ENCODE peak calls at places on chromosomes 7 and 10, in seven cellular contexts. X is effector memory CD4-positive, alpha-beta T cell; L is neural progenitor cell; O is sigmoid colon; D is CD8-positive, alpha-beta memory T cell; K is GM23248; V is ovary. T is an unnamed sample.

GRCh38 chr10:5609952-5610616 is 56.3 kb downstream of the ASB13 start:
- DNase-seq in X (no peak), L (no peak), O (no peak), D (no peak), K (peak; percentile 51), V (no peak), T (no peak)

GRCh38 chr7:46006212-46006611 is 85.1 kb upstream of the IGFBP3 start:
- DNase-seq in X (no peak), L (no peak), O (no peak), D (no peak), K (no peak), V (no peak), T (no peak)

GRCh38 chr10:118471863-118472262 is 123.6 kb downstream of the PRLHR start:
- DNase-seq in X (no peak), L (no peak), O (no peak), D (no peak), K (peak; percentile 79), V (no peak), T (peak; percentile 51)

GRCh38 chr7:82694020-82694419 is 250.4 kb upstream of the CACNA2D1 start:
- DNase-seq in X (no peak), L (peak; percentile 10), O (no peak), D (no peak), K (peak; percentile 38), V (no peak), T (no peak)

GRCh38 chr10:63788152-63788821 is 267.1 kb downstream of the REEP3 start:
- DNase-seq in X (no peak), L (no peak), O (no peak), D (no peak), K (no peak), V (no peak), T (no peak)

GRCh38 chr10:81216949-81217348 is 658.0 kb upstream of the NRG3 start:
- DNase-seq in X (no peak), L (no peak), O (no peak), D (no peak), K (no peak), V (no peak), T (no peak)

GRCh38 chr7:55651057-55651456 is 78.8 kb upstream of the VOPP1 start:
- DNase-seq in X (no peak), L (no peak), O (no peak), D (no peak), K (no peak), V (no peak), T (no peak)

GRCh38 chr10:50577681-50578350 is 45.9 kb downstream of the SGMS1 start:
- DNase-seq in X (no peak), L (no peak), O (no peak), D (no peak), K (peak; percentile 40), V (no peak), T (peak; percentile 44)

GRCh38 chr7:157357129-157358040 is 20.6 kb downstream of the DNAJB6 start:
- DNase-seq in X (no peak), L (no peak), O (no peak), D (no peak), K (no peak), V (no peak), T (no peak)

GRCh38 chr7:33673029-33673700 is 232.2 kb upstream of the BMPER start:
- DNase-seq in X (no peak), L (peak; percentile 26), O (no peak), D (no peak), K (no peak), V (no peak), T (no peak)

GRCh38 chr7:105649727-105650381 is 68.6 kb upstream of the EFCAB10 start:
- DNase-seq in X (no peak), L (no peak), O (peak; percentile 14), D (no peak), K (peak; percentile 84), V (no peak), T (no peak)

GRCh38 chr10:46547881-46548780 is 8.3 kb downstream of the GPRIN2 start:
- DNase-seq in X (no peak), L (no peak), O (peak; percentile 67), D (no peak), K (peak; percentile 69), V (peak; percentile 21), T (peak; percentile 44)

GRCh38 chr10:76177945-76178344 is 746.5 kb downstream of the LRMDA start:
- DNase-seq in X (no peak), L (no peak), O (no peak), D (no peak), K (no peak), V (no peak), T (no peak)

GRCh38 chr10:1663226-1663625 is 74.1 kb downstream of the ADARB2 start:
- DNase-seq in X (no peak), L (no peak), O (no peak), D (no peak), K (no peak), V (no peak), T (no peak)

GRCh38 chr10:102493771-102494170 is 8.7 kb downstream of the ACTR1A start:
- DNase-seq in X (no peak), L (no peak), O (no peak), D (no peak), K (no peak), V (no peak), T (no peak)

GRCh38 chr10:88990528-88991160 is at the start of gene FAS:
- DNase-seq in X (peak; percentile 84), L (peak; percentile 55), O (peak; percentile 91), D (peak; percentile 77), K (peak; percentile 87), V (peak; percentile 77), T (peak; percentile 64)

GRCh38 chr7:40525764-40526163 is 391.0 kb downstream of the SUGCT start:
- DNase-seq in X (no peak), L (no peak), O (no peak), D (no peak), K (no peak), V (no peak), T (no peak)

GRCh38 chr7:18177815-18178660 is 150.4 kb upstream of the PRPS1L1 start:
- DNase-seq in X (no peak), L (no peak), O (no peak), D (no peak), K (no peak), V (no peak), T (peak; percentile 93)

GRCh38 chr10:31751401-31752080 is 177.1 kb downstream of the ARHGAP12 start:
- DNase-seq in X (no peak), L (no peak), O (no peak), D (no peak), K (no peak), V (no peak), T (no peak)

GRCh38 chr10:94349327-94349726 is 13.4 kb downstream of the NOC3L start:
- DNase-seq in X (no peak), L (no peak), O (no peak), D (no peak), K (peak; percentile 40), V (no peak), T (no peak)

GRCh38 chr10:87589653-87590052 is 70.0 kb upstream of the PAPSS2 start:
- DNase-seq in X (no peak), L (no peak), O (no peak), D (no peak), K (peak; percentile 22), V (no peak), T (peak; percentile 14)

GRCh38 chr7:29146082-29146706 is at the start of gene CPVL:
- DNase-seq in X (no peak), L (peak; percentile 64), O (peak; percentile 87), D (no peak), K (peak; percentile 25), V (peak; percentile 28), T (no peak)
- H3K4me3 ChIP-seq in X (no peak within 1 kb of the TSS), L (peak within 1 kb of the TSS; percentile 72), O (peak within 1 kb of the TSS; percentile 35), D (no peak within 1 kb of the TSS), K (peak within 1 kb of the TSS; percentile 47), V (peak within 1 kb of the TSS; percentile 27), T (peak within 1 kb of the TSS; percentile 32)

GRCh38 chr7:15471387-15471786 is 90.4 kb downstream of the AGMO start:
- DNase-seq in X (no peak), L (no peak), O (no peak), D (no peak), K (no peak), V (no peak), T (no peak)
- H3K4me1 ChIP-seq in X (no peaks in the 10 kb centered on the region), L (no peaks in the 10 kb centered on the region), O (no peaks in the 10 kb centered on the region), D (no peaks in the 10 kb centered on the region), K (no peaks in the 10 kb centered on the region), V (no peaks in the 10 kb centered on the region), T (no peaks in the 10 kb centered on the region)

DNA sequence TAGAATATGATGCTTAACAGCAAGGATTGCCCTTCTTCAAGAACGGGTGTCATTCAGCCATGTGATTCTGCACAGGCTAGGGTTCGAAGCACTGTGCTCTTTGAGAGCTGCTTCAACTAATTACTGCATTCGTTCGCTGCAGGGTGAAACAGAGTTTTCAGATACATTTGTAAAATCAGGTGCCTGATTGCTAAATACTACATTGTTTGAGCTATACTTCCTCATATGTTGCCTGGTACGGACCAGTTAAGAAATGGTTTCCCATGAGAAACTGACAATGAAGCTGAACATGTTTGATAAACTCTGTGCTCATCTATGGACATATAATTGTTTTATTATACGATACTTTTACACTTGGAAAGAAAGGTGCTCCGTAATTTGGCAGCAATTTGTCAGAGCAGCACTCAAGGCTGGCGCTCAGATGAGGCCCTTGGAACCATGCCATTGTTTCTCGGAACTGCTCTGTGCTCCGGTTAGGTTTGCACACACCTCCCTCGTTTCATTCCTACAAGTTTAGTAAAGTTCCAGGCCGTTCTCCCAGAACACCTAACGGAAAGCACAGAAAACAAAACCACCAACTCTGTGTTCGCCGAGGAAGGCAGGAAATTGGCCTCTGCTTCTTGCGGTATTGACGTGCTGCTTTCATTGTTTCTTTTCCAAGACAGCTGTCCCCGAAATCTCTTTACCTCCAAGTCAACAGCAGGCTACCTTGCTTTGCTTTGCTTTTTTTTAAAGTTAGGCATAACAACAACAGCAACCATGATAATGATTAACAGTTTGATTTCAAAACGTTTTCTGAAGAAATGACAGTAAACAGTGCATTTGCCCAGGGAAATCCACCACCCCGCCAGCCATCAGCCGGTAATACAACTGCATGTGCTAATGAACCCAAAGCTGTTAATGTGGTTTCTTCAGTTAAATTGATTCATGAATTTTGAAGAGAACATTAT is 206.9 kb downstream of the EBF3 start:
- DNase-seq in X (no peak), L (no peak), O (peak; percentile 59), D (no peak), K (peak; percentile 3), V (peak; percentile 26), T (no peak)
- H3K27ac ChIP-seq in X (no peak overlapping the region), L (peak overlapping the region; percentile 63), O (peak overlapping the region; percentile 44), D (no peak overlapping the region), K (no peak overlapping the region), V (no peak overlapping the region), T (no peak overlapping the region)

GRCh38 chr7:103446046-103446520 is at the start of gene SLC26A5:
- DNase-seq in X (no peak), L (peak; percentile 83), O (no peak), D (no peak), K (peak; percentile 22), V (no peak), T (no peak)
- H3K4me3 ChIP-seq in X (peak within 1 kb of the TSS; percentile 37), L (peak within 1 kb of the TSS; percentile 50), O (peak within 1 kb of the TSS; percentile 22), D (peak within 1 kb of the TSS; percentile 39), K (peak within 1 kb of the TSS; percentile 53), V (no peak within 1 kb of the TSS), T (no peak within 1 kb of the TSS)

GRCh38 chr7:1729183-1729582 is 59.1 kb downstream of the ELFN1 start:
- DNase-seq in X (no peak), L (no peak), O (no peak), D (no peak), K (no peak), V (no peak), T (no peak)
- H3K4me1 ChIP-seq in X (no peaks in the 10 kb centered on the region), L (peaks cover 5% of the 10 kb centered on the region), O (no peaks in the 10 kb centered on the region), D (no peaks in the 10 kb centered on the region), K (no peaks in the 10 kb centered on the region), V (no peaks in the 10 kb centered on the region), T (no peaks in the 10 kb centered on the region)

GRCh38 chr10:119663866-119664698 is 12.9 kb downstream of the BAG3 start:
- DNase-seq in X (peak; percentile 11), L (no peak), O (no peak), D (peak; percentile 33), K (peak; percentile 62), V (no peak), T (no peak)
- H3K27ac ChIP-seq in X (peak overlapping the region; percentile 76), L (no peak overlapping the region), O (peak overlapping the region; percentile 99), D (peak overlapping the region; percentile 28), K (peak overlapping the region; percentile 50), V (no peak overlapping the region), T (no peak overlapping the region)